ENCODE peak calls at places on chromosomes 5 and 9, in ten cellular contexts. D is H7; A is NCI-H1417; C is NCI-H524; T is SK-N-SH; E is stimulated activated CD8-positive, alpha-beta memory T cell treated with anti-CD3 and anti-CD28 coated beads, Interleukin-15, amount 100 ng/mL, for 24 hours; G is KG1; U is lung microvascular endothelial cell; H is stimulated activated CD4-positive, alpha-beta T cell treated with anti-CD3 and anti-CD28 coated beads, Interleukin-1b, Interleukin-23, amount 100 ng/mL, for 24 hours; P is thoracic aorta. R is an unnamed sample.

GRCh38 chr9:89635007-89635742 is 30.4 kb downstream of the GADD45G start:
- DNase-seq in D (no peak), A (peak; percentile 56), C (no peak), T (no peak), E (no peak), G (no peak), U (no peak), H (no peak), P (peak; percentile 12), R (no peak)

GRCh38 chr5:39394946-39395345 is 29.8 kb downstream of the DAB2 start:
- DNase-seq in D (no peak), A (no peak), C (no peak), T (no peak), E (no peak), G (no peak), U (peak; percentile 93), H (no peak), P (no peak), R (no peak)

GRCh38 chr5:13359326-13359725 is 585.2 kb downstream of the DNAH5 start:
- DNase-seq in D (no peak), A (no peak), C (no peak), T (no peak), E (no peak), G (no peak), U (no peak), H (no peak), P (no peak), R (no peak)

GRCh38 chr5:163963881-163964280 is 458.5 kb downstream of the MAT2B start:
- DNase-seq in D (no peak), A (no peak), C (no peak), T (no peak), E (no peak), G (no peak), U (no peak), H (no peak), P (no peak), R (no peak)

GRCh38 chr5:148465381-148466290 is 81.9 kb downstream of the FBXO38 start:
- DNase-seq in D (no peak), A (no peak), C (no peak), T (no peak), E (no peak), G (no peak), U (no peak), H (no peak), P (no peak), R (no peak)

GRCh38 chr9:127209220-127209619 is 55.4 kb upstream of the GARNL3 start:
- DNase-seq in D (no peak), A (no peak), C (no peak), T (no peak), E (no peak), G (no peak), U (no peak), H (no peak), P (no peak), R (no peak)

GRCh38 chr5:138666226-138666742 is 86.9 kb upstream of the CTNNA1 start:
- DNase-seq in D (no peak), A (no peak), C (no peak), T (no peak), E (no peak), G (no peak), U (no peak), H (no peak), P (no peak), R (no peak)

GRCh38 chr5:14185336-14186131 is 42.4 kb downstream of the TRIO start:
- DNase-seq in D (no peak), A (no peak), C (peak; percentile 35), T (no peak), E (no peak), G (no peak), U (no peak), H (no peak), P (no peak), R (peak; percentile 67)

GRCh38 chr5:81819556-81820314 is 68.8 kb upstream of the SSBP2 start:
- DNase-seq in D (no peak), A (no peak), C (no peak), T (no peak), E (no peak), G (peak; percentile 58), U (peak; percentile 43), H (no peak), P (no peak), R (no peak)

GRCh38 chr9:69379250-69379982 is 54.4 kb downstream of the ENTREP1 start:
- DNase-seq in D (no peak), A (no peak), C (no peak), T (no peak), E (no peak), G (no peak), U (peak; percentile 85), H (no peak), P (no peak), R (peak; percentile 44)

GRCh38 chr5:119269061-119269579 is 86.7 kb upstream of the TNFAIP8 start:
- DNase-seq in D (peak; percentile 48), A (peak; percentile 70), C (no peak), T (peak; percentile 43), E (no peak), G (no peak), U (peak; percentile 19), H (no peak), P (no peak), R (peak; percentile 52)

GRCh38 chr5:32507738-32508434 is 63.3 kb upstream of the ZFR start:
- DNase-seq in D (no peak), A (no peak), C (no peak), T (no peak), E (no peak), G (no peak), U (peak; percentile 69), H (no peak), P (no peak), R (no peak)